ENCODE peak calls at places on chromosome 3, in seven cellular contexts. P is GM12891, C is stomach, J is HCT116, X is GM12878, Z is sigmoid colon, G is GM12892. F is an unnamed sample.

GRCh38 chr3:97990624-97991277 is 18.5 kb upstream of the RIOX2 start:
- DNase-seq in P (no peak), C (no peak), J (no peak), X (no peak), Z (no peak), G (no peak), F (peak)

GRCh38 chr3:43869491-43869890 is 178.8 kb downstream of the ABHD5 start:
- DNase-seq in P (no peak), C (no peak), J (no peak), X (no peak), Z (no peak), G (no peak), F (no peak)

GRCh38 chr3:132448211-132448961 is 31.1 kb downstream of the DNAJC13 start:
- DNase-seq in P (no peak), C (peak), J (no peak), X (peak), Z (no peak), G (no peak), F (no peak)

GRCh38 chr3:81816473-81817260 is 55.2 kb upstream of the GBE1 start:
- DNase-seq in P (peak), C (no peak), J (no peak), X (peak), Z (no peak), G (no peak), F (no peak)

GRCh38 chr3:188279696-188280398 is 125.9 kb downstream of the LPP start:
- DNase-seq in P (no peak), C (no peak), J (no peak), X (no peak), Z (no peak), G (no peak), F (no peak)

GRCh38 chr3:156449712-156450574 is 105.0 kb downstream of the SSR3 start:
- DNase-seq in P (no peak), C (no peak), J (peak), X (no peak), Z (no peak), G (no peak), F (peak)

GRCh38 chr3:150308481-150308918 is 99.6 kb upstream of the TSC22D2 start:
- DNase-seq in P (no peak), C (peak), J (peak), X (no peak), Z (no peak), G (no peak), F (no peak)

GRCh38 chr3:59726279-59726678 is 676.5 kb upstream of the CFAP20DC start:
- DNase-seq in P (no peak), C (no peak), J (no peak), X (no peak), Z (no peak), G (no peak), F (no peak)

GRCh38 chr3:42035816-42036482 is 55.2 kb upstream of the TRAK1 start:
- DNase-seq in P (no peak), C (no peak), J (no peak), X (no peak), Z (no peak), G (no peak), F (no peak)

GRCh38 chr3:102053375-102053989 is 204.2 kb downstream of the NFKBIZ start:
- DNase-seq in P (no peak), C (no peak), J (no peak), X (no peak), Z (no peak), G (no peak), F (no peak)

GRCh38 chr3:9168230-9168629 is 81.2 kb downstream of the SRGAP3 start:
- DNase-seq in P (peak), C (no peak), J (no peak), X (peak), Z (no peak), G (peak), F (no peak)

GRCh38 chr3:49269443-49269842 is 7.6 kb downstream of the C3orf62 start:
- DNase-seq in P (no peak), C (no peak), J (no peak), X (no peak), Z (no peak), G (no peak), F (no peak)

GRCh38 chr3:32869513-32870047 is 51.8 kb downstream of the TRIM71 start:
- DNase-seq in P (no peak), C (no peak), J (no peak), X (no peak), Z (no peak), G (no peak), F (no peak)

GRCh38 chr3:116836286-116836685 is 126.7 kb downstream of the TUSC7 start:
- DNase-seq in P (no peak), C (no peak), J (no peak), X (no peak), Z (no peak), G (no peak), F (no peak)

GRCh38 chr3:124765197-124765596 is 34.9 kb downstream of the UMPS start:
- DNase-seq in P (no peak), C (no peak), J (no peak), X (no peak), Z (no peak), G (no peak), F (no peak)

GRCh38 chr3:25592510-25592968 is 72.2 kb downstream of the TOP2B start:
- DNase-seq in P (no peak), C (no peak), J (peak), X (no peak), Z (peak), G (no peak), F (no peak)

GRCh38 chr3:50264389-50264963 is 4.5 kb upstream of the SEMA3B start:
- DNase-seq in P (no peak), C (peak), J (peak), X (no peak), Z (peak), G (no peak), F (no peak)

GRCh38 chr3:33921608-33922007 is 123.2 kb downstream of the PDCD6IP start:
- DNase-seq in P (no peak), C (no peak), J (no peak), X (no peak), Z (no peak), G (no peak), F (no peak)

GRCh38 chr3:115550285-115550741 is 73.0 kb upstream of the GAP43 start:
- DNase-seq in P (no peak), C (no peak), J (no peak), X (no peak), Z (peak), G (no peak), F (no peak)

GRCh38 chr3:197501879-197502620 is 53.7 kb downstream of the BDH1 start:
- DNase-seq in P (peak), C (peak), J (no peak), X (peak), Z (no peak), G (peak), F (peak)

GRCh38 chr3:155412856-155413255 is 119.4 kb upstream of the STRIT1 start:
- DNase-seq in P (no peak), C (no peak), J (no peak), X (no peak), Z (no peak), G (no peak), F (no peak)

GRCh38 chr3:175325440-175325839 is 466.3 kb downstream of the NAALADL2 start:
- DNase-seq in P (no peak), C (no peak), J (no peak), X (no peak), Z (no peak), G (no peak), F (no peak)

GRCh38 chr3:194565597-194566190 is 67.5 kb downstream of the TMEM44 start:
- DNase-seq in P (no peak), C (no peak), J (no peak), X (no peak), Z (no peak), G (no peak), F (no peak)

GRCh38 chr3:151916781-151917180 is 43.3 kb downstream of the SUCNR1 start:
- DNase-seq in P (no peak), C (no peak), J (no peak), X (no peak), Z (no peak), G (no peak), F (no peak)

DNA sequence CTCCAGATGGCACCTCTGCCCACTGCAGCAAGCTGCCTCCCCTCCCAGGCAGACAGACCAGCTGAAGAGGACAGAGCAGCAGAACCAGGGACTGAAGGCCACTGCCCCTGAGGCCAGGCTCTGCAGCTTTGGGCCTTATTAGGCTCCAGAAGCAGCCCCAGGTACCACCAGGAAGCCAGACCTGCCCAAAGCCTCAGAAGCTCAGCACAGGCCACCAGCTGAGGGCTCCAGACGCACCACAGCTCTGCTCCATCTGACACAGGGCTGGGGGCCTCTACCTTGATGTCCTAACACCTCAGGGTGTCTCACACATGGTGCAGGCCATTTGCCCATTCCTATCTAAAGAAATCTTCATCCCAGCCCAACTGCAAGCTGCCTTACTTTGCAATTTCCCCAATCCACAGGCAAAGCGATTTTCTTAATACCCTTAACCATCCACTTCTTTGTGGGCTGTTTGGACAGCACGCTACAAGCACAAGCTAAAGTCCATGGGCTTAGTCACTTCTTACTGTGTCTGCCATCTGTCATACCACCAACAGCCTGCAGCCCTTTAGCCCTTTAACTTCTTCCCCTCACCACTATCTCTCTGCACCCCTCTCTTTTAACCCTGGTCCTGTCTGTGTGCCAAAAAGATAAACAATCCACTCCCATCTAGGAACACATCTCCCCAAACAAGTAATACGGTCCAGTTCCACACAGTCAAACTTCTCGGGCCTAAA is 112.1 kb downstream of the IQSEC1 start:
- DNase-seq in P (no peak), C (no peak), J (no peak), X (no peak), Z (no peak), G (no peak), F (no peak)
- TF ChIP-seq POLR2AphosphoS5 in P (no peak), C (no peak), J (no peak), X (no peak), Z (no peak), G (no peak), F (no peak)

GRCh38 chr3:40878464-40878905 is 320.8 kb upstream of the CTNNB1 start:
- DNase-seq in P (no peak), C (no peak), J (no peak), X (no peak), Z (no peak), G (no peak), F (no peak)
- TF ChIP-seq POLR2AphosphoS5 in P (no peak), C (no peak), J (no peak), X (no peak), Z (no peak), G (no peak), F (no peak)

GRCh38 chr3:107392549-107393165 is 15.4 kb downstream of the CCDC54 start:
- DNase-seq in P (no peak), C (no peak), J (no peak), X (no peak), Z (no peak), G (no peak), F (no peak)

GRCh38 chr3:107382626-107383025 is 5.4 kb downstream of the CCDC54 start:
- DNase-seq in P (no peak), C (no peak), J (no peak), X (no peak), Z (no peak), G (no peak), F (no peak)

GRCh38 chr3:107384428-107384827 is 7.2 kb downstream of the CCDC54 start:
- DNase-seq in P (no peak), C (no peak), J (no peak), X (no peak), Z (no peak), G (no peak), F (no peak)

GRCh38 chr3:107384907-107385306 is 7.7 kb downstream of the CCDC54 start:
- DNase-seq in P (no peak), C (no peak), J (no peak), X (no peak), Z (no peak), G (no peak), F (no peak)

DNA sequence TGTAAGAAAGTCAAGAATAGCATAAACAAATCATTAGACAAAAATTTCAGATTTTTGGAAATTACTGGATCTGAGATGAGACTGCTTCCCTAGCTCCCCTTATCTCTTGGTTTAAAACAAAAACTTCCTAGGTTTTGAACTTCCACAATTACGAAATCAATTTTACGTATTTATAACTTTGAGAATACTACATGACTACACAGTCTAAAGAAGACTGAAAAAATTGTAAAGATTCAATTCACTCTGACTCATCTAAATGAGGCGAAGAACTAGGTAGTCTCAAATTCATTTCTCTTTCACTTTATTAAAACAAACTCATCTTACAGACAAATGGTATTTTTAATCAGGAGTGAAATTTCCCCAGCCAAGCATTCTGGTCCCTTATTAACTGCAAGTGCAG is 10.3 kb downstream of the CCDC54 start:
- DNase-seq in P (no peak), C (no peak), J (no peak), X (no peak), Z (no peak), G (no peak), F (no peak)
- TF ChIP-seq POLR2AphosphoS5 in P (no peak), C (no peak), J (no peak), X (no peak), Z (no peak), G (no peak), F (no peak)

GRCh38 chr3:45841701-45842491 is at the start of gene LZTFL1:
- DNase-seq in P (peak), C (peak), J (peak), X (peak), Z (peak), G (peak), F (peak)
- TF ChIP-seq POLR2AphosphoS5 in P (peak), C (peak), J (peak), X (peak), Z (peak), G (peak), F (peak)

GRCh38 chr3:181549266-181549665 is 162.5 kb upstream of the SOX2 start:
- DNase-seq in P (no peak), C (no peak), J (no peak), X (no peak), Z (no peak), G (no peak), F (no peak)

GRCh38 chr3:181558870-181559269 is 152.9 kb upstream of the SOX2 start:
- DNase-seq in P (no peak), C (no peak), J (no peak), X (no peak), Z (no peak), G (no peak), F (no peak)

GRCh38 chr3:181555681-181556080 is 156.0 kb upstream of the SOX2 start:
- DNase-seq in P (no peak), C (no peak), J (no peak), X (no peak), Z (no peak), G (no peak), F (no peak)

GRCh38 chr3:181554233-181554765 is 157.4 kb upstream of the SOX2 start:
- DNase-seq in P (no peak), C (no peak), J (no peak), X (no peak), Z (no peak), G (no peak), F (no peak)
- TF ChIP-seq POLR2AphosphoS5 in P (no peak), C (no peak), J (no peak), X (no peak), Z (no peak), G (no peak), F (no peak)

GRCh38 chr3:37214076-37214475 is 39.7 kb upstream of the LRRFIP2 start:
- DNase-seq in P (no peak), C (no peak), J (no peak), X (no peak), Z (no peak), G (no peak), F (no peak)
- TF ChIP-seq POLR2AphosphoS5 in P (no peak), C (no peak), J (no peak), X (no peak), Z (no peak), G (no peak), F (no peak)

GRCh38 chr3:57959407-57960173 is 48.6 kb upstream of the FLNB start:
- DNase-seq in P (no peak), C (no peak), J (no peak), X (no peak), Z (no peak), G (no peak), F (peak)
- TF ChIP-seq POLR2AphosphoS5 in P (no peak), C (no peak), J (no peak), X (no peak), Z (no peak), G (no peak), F (no peak)

DNA sequence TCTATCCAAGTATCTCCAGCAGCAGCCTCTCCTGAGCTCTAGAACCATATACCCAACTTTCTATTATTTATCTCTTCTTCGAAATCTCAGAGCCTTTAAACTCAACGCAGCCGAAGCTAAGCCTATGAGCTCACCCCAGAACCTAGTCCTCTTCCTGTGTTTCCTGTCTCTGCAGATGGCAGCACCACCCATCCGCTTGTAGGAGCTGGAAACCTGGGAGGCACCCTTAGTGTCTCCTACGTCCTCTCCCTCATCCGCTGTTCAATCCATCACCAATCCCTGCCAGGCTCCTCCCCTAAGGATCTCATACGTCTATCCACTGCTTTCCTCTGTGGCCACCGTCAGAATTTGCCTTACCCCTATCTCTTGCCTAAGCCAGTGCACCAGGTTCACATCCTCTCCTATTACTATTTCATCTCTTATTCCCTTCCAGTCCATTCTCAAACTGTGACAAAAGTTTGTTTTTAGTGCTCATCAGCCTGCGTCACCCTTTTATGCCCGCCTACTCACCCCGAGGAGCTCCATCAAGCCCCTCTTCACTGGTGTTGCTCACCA is 9.6 kb downstream of the VGLL4 start:
- DNase-seq in P (no peak), C (no peak), J (no peak), X (no peak), Z (no peak), G (no peak), F (no peak)
- TF ChIP-seq POLR2AphosphoS5 in P (no peak), C (no peak), J (no peak), X (no peak), Z (no peak), G (no peak), F (no peak)

GRCh38 chr3:3800076-3800448 is 831 bp downstream of the LRRN1 start:
- DNase-seq in P (no peak), C (peak), J (no peak), X (no peak), Z (no peak), G (no peak), F (no peak)

GRCh38 chr3:3800685-3801509 is 1.7 kb downstream of the LRRN1 start:
- DNase-seq in P (no peak), C (peak), J (no peak), X (no peak), Z (no peak), G (peak), F (no peak)

GRCh38 chr3:3801510-3801841 is 2.2 kb downstream of the LRRN1 start:
- DNase-seq in P (no peak), C (no peak), J (no peak), X (no peak), Z (no peak), G (no peak), F (no peak)

GRCh38 chr3:3799173-3800075 is at the start of gene LRRN1:
- DNase-seq in P (peak), C (peak), J (no peak), X (no peak), Z (peak), G (peak), F (no peak)

GRCh38 chr3:3802021-3802420 is 2.8 kb downstream of the LRRN1 start:
- DNase-seq in P (no peak), C (no peak), J (no peak), X (no peak), Z (no peak), G (no peak), F (no peak)
- TF ChIP-seq POLR2AphosphoS5 in P (no peak), C (no peak), J (no peak), X (no peak), Z (no peak), G (no peak), F (no peak)

DNA sequence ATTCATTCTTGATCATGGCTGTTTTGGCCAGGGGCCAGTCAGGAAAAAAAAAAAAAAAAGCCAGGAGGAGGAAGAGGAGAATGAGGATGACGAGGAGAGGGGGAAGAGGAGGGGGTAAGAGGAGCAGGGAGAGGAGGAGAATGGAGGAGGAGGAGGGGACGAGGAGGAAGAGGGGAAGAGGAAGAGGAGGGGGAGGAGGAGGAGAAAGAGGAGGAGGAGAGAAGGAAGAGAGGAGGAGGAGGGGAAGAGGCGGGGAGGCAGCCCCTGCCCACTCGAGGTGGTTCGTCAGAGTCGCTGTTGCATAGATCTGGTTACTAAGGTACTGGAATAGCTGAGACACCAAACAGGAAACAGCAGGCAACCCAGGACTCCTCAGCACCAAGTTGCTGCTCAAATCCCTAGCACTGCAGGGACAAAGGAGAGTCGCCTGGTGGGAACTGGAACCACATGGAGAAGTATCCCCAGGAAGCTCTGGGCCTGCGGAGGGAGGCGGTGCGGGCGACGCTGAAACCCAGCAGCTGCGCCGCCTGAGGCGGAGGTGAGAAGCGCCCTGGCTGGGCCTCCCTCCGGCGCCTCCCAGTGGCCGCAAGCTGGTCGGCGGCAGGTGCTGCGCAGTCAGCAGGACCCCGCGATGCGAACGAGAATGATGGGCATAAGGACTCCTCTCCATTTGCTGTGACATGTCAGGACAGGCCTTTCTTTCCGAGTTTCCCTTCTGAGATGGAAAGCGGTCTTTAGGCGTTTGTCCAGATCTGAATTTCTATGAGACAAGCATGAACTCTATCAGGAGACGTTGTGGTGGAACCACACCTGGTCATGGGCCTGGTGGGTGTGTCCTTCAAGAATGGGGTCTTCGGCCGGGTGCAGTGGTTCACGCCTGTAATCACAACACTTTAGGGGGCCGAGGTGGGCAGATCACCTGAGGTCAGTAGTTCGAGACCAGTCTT is 17.5 kb downstream of the FAM240A start:
- DNase-seq in P (peak), C (peak), J (peak), X (peak), Z (peak), G (peak), F (peak)
- TF ChIP-seq POLR2AphosphoS5 in P (no peak), C (no peak), J (no peak), X (no peak), Z (no peak), G (no peak), F (no peak)